ENCODE peak calls at places on chromosomes 4 and X, in six cellular contexts. I is lower lobe of right lung; R is MM.1S; H is left ventricle myocardium inferior; E is naive thymus-derived CD4-positive, alpha-beta T cell; U is fibroblast of lung. W is an unnamed sample.
A peak's percentile ranks its signal among the peaks of the same experiment; 100 is the strongest.

GRCh38 chrX:3663576-3664290 is 49.7 kb downstream of the PRKX start:
- DNase-seq in I (peak; percentile 49), H (no peak), R (no peak), U (no peak), E (no peak), W (no peak)

GRCh38 chr4:140113653-140114052 is 40.3 kb downstream of the MAML3 start:
- DNase-seq in E (no peak), R (no peak), H (no peak), I (no peak), U (no peak), W (no peak)

GRCh38 chrX:63656871-63657580 is 128.0 kb downstream of the ARHGEF9 start:
- DNase-seq in I (no peak), E (no peak), U (peak; percentile 38), R (no peak), H (no peak), W (no peak)

GRCh38 chr4:99136329-99136728 is 7.8 kb downstream of the ADH4 start:
- DNase-seq in H (no peak), I (no peak), U (no peak), R (no peak), E (no peak), W (no peak)

GRCh38 chrX:40661489-40661888 is 14.1 kb upstream of the CXorf38 start:
- DNase-seq in H (no peak), R (no peak), E (no peak), I (no peak), U (no peak), W (no peak)

GRCh38 chr4:136927172-136927571 is 605.1 kb downstream of the PCDH18 start:
- DNase-seq in U (peak; percentile 10), R (no peak), E (no peak), I (no peak), H (no peak), W (no peak)

GRCh38 chrX:10597871-10598270 is 22.5 kb downstream of the MID1 start:
- DNase-seq in R (no peak), U (peak; percentile 47), H (no peak), I (no peak), E (no peak), W (no peak)

GRCh38 chr4:171721937-171722336 is 91.3 kb upstream of the GALNTL6 start:
- DNase-seq in R (no peak), U (no peak), I (no peak), E (no peak), H (no peak), W (no peak)

GRCh38 chr4:185108669-185109068 is 34.4 kb upstream of the SLC25A4 start:
- DNase-seq in R (no peak), E (no peak), U (no peak), I (no peak), H (no peak), W (no peak)

GRCh38 chrX:23394421-23394820 is 59.8 kb downstream of the PTCHD1 start:
- DNase-seq in I (no peak), R (peak; percentile 36), E (no peak), H (no peak), U (no peak), W (no peak)

GRCh38 chr4:104728380-104729122 is 233.9 kb upstream of the CXXC4 start:
- DNase-seq in E (no peak), R (no peak), U (peak; percentile 89), H (no peak), I (no peak), W (no peak)

GRCh38 chr4:8090312-8090711 is 68.3 kb downstream of the ABLIM2 start:
- DNase-seq in I (no peak), H (no peak), R (no peak), U (no peak), E (no peak), W (peak; percentile 32)

GRCh38 chr4:168793542-168793941 is 216.5 kb downstream of the CBR4 start:
- DNase-seq in E (no peak), R (no peak), H (no peak), I (no peak), U (no peak), W (no peak)

DNA sequence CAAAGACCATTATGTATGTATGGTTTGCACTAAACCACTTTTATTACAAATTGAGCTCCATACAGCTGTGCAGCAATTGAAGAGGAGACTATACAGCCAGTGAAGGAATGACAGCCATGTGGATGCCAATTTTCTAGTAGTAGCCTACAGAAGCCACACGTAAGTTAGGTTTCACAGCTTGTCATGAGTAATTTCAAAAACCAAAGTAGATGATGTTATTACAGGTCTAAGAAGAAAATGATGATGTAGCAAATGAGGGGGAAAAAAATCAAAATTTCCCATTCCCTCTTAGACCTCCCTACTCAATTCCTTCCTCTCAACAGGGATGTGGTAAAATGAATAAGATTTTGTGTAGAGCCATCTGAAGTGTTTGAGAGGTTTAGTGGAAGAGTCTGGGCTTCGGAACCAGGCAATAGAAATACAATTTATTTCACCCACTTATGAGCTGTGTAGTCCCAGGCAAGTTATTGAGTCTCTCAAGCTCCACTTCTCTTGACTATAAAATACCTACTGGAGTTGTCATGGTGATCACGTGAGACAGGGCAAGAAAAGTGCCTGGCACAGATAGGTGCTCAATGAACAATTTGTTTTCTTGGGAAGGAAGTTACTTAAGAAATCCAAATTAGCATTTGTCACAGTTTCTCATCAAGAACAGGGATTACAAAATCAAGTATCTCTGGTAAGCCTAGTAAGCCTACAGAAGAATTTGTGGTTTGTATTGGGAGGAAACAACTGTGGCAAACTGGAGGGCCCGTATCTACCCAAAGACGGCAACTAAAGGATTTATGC is 37.3 kb upstream of the RASGEF1B start:
- DNase-seq in H (no peak), U (no peak), I (no peak), R (no peak), E (no peak), W (no peak)
- H3K4me1 ChIP-seq in H (peaks cover 13% of the 10 kb centered on the region), U (no peaks in the 10 kb centered on the region), I (peaks cover 46% of the 10 kb centered on the region), R (peaks cover 78% of the 10 kb centered on the region), E (peaks cover 14% of the 10 kb centered on the region), W (peaks cover 3% of the 10 kb centered on the region)

DNA sequence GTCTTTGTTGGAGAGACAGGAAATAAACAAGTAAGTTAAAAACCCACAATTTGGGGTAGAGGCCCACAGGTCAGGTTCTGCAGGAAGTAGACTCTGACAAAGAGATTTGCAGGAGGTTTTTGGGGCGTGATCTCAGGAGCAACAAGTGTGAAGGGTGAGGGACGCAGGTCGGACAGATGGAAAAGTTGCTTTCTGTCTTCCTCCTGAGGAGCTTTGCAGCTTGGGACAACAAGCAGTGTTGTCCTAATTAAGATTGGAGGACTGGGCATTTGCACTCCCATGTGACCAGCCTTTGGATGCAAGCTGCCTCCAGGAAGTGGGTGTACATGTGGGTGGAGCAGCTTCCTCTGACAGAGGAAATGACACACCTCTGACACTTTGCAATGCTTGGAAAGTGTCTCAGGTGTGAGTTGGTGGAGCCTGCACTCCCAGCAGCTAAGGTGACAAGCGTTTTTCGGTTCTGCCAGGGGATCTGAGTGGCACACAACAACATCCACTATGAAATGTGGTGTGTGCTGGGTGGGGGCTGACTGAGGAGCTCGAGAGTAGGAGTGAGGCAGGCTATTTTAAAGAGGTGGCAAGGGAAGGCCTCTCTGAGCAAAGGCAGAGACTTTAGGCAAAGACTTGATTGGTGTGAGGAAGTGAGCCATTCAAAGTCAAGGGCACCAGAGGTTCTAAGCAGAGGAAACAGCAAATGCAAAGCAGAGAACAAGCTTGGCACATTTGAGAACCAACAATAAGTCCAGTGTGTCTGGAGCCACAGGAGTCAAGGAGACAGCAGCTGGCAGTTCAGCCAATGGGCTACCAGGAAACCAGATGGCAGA is 339.8 kb upstream of the GATB start:
- DNase-seq in R (no peak), E (peak; percentile 66), I (no peak), U (no peak), H (no peak), W (no peak)
- H3K27ac ChIP-seq in R (peak overlapping the region; percentile 9), E (peak overlapping the region; percentile 89), I (peak overlapping the region; percentile 44), U (no peak overlapping the region), H (peak overlapping the region; percentile 64), W (no peak overlapping the region)

GRCh38 chrX:129769467-129770154 is 10.1 kb upstream of the SASH3 start:
- DNase-seq in E (peak; percentile 49), R (peak; percentile 98), U (no peak), I (no peak), H (no peak), W (peak; percentile 47)

GRCh38 chrX:129772796-129773431 is 6.8 kb upstream of the SASH3 start:
- DNase-seq in R (peak; percentile 97), U (no peak), I (peak; percentile 88), H (peak; percentile 43), E (no peak), W (peak; percentile 51)

GRCh38 chrX:129773649-129774458 is 5.9 kb upstream of the SASH3 start:
- DNase-seq in I (no peak), E (no peak), U (no peak), R (peak; percentile 63), H (no peak), W (no peak)

GRCh38 chrX:129768586-129769466 is 10.9 kb upstream of the SASH3 start:
- DNase-seq in H (no peak), I (no peak), U (peak; percentile 24), E (no peak), R (no peak), W (no peak)

DNA sequence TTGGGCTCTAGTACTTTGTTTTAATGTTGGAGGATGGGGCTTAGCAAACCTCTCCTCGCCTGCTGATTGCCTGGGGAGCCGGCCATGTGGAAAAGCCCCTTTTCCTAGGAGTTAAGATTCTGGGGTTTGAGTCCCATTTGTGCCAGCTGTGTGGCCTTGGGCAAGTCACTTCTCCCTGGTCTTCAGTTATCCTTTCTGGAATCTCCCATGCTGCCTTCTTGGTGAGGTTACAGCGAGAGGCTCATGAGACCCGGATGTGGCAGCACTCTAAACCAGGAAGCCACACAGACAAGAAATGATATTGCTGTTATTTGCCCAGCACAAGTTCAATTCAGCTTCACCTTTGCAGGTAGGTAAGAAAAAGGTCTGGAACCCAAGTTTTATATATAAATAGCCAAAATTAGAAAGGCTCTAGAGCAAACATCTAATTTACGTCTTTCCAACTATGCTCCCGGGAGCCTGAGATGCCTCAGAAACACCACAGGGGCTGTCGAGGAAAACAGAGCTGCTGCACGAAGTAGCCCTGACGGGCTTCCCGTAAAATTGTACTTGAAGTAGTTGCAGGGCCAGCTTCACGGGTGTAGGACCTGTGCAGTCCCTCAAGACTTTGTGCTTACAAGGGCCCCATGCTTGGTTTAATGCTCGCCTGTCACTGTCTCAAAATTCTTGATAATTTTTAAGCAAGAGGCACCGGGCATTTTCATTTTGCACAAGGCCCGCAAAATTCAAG is 8.3 kb upstream of the SASH3 start:
- DNase-seq in I (no peak), U (no peak), R (no peak), H (no peak), E (no peak), W (no peak)
- H3K4me1 ChIP-seq in I (peaks cover 5% of the 10 kb centered on the region), U (no peaks in the 10 kb centered on the region), R (peaks cover 54% of the 10 kb centered on the region), H (no peaks in the 10 kb centered on the region), E (peaks cover 78% of the 10 kb centered on the region), W (no peaks in the 10 kb centered on the region)

GRCh38 chr4:186666252-186666651 is 57.4 kb downstream of the FAT1 start:
- DNase-seq in R (no peak), E (no peak), H (no peak), U (peak; percentile 29), I (no peak), W (no peak)

GRCh38 chr4:186669735-186670134 is 53.9 kb downstream of the FAT1 start:
- DNase-seq in R (no peak), E (no peak), U (no peak), H (no peak), I (no peak), W (no peak)

GRCh38 chr4:186669159-186669720 is 54.4 kb downstream of the FAT1 start:
- DNase-seq in H (no peak), E (no peak), U (peak; percentile 81), I (no peak), R (no peak), W (no peak)

GRCh38 chr4:186666750-186667149 is 56.9 kb downstream of the FAT1 start:
- DNase-seq in U (no peak), H (no peak), E (no peak), R (no peak), I (no peak), W (no peak)
- H3K27ac ChIP-seq in U (no peak overlapping the region), H (no peak overlapping the region), E (no peak overlapping the region), R (no peak overlapping the region), I (no peak overlapping the region), W (no peak overlapping the region)